ENCODE peak calls at places on chromosome 5, in four cellular contexts. N is DND-41, J is MM.1S, C is IMR-90. P is an unnamed sample.

GRCh38 chr5:30968971-30969370 is 224.5 kb upstream of the CDH6 start:
- DNase-seq in N (no peak), C (no peak), J (no peak), P (no peak)

GRCh38 chr5:92695123-92696084 is 885.6 kb downstream of the NR2F1-AS1 start:
- DNase-seq in J (no peak), N (no peak), C (no peak), P (no peak)

GRCh38 chr5:113214026-113214425 is 220.8 kb downstream of the TSSK1B start:
- DNase-seq in N (no peak), J (no peak), C (no peak), P (no peak)

GRCh38 chr5:2757563-2758311 is 6.3 kb upstream of the IRX2 start:
- DNase-seq in C (peak; percentile 22), J (no peak), N (no peak), P (peak; percentile 99)

GRCh38 chr5:57028166-57028565 is 76.2 kb upstream of the MIER3 start:
- DNase-seq in C (no peak), J (no peak), N (no peak), P (no peak)

GRCh38 chr5:68433921-68434879 is 218.6 kb downstream of the PIK3R1 start:
- DNase-seq in C (peak; percentile 96), N (peak; percentile 71), J (peak; percentile 97), P (peak; percentile 94)

GRCh38 chr5:173963867-173964429 is 25.0 kb upstream of the C5orf47 start:
- DNase-seq in J (no peak), N (peak; percentile 58), C (no peak), P (no peak)

GRCh38 chr5:77397686-77398300 is 94.3 kb downstream of the WDR41 start:
- DNase-seq in J (no peak), C (no peak), N (no peak), P (no peak)

GRCh38 chr5:135007749-135008363 is 26.2 kb downstream of the PITX1 start:
- DNase-seq in N (no peak), C (no peak), J (no peak), P (no peak)

GRCh38 chr5:174204914-174205313 is 159.4 kb downstream of the NSG2 start:
- DNase-seq in J (no peak), N (no peak), C (no peak), P (no peak)

GRCh38 chr5:135179308-135179980 is 145.4 kb upstream of the PITX1 start:
- DNase-seq in C (no peak), N (no peak), J (no peak), P (no peak)

GRCh38 chr5:50501510-50502209 is 60.6 kb upstream of the EMB start:
- DNase-seq in N (peak; percentile 30), C (no peak), J (peak; percentile 79), P (no peak)

GRCh38 chr5:82717734-82718133 is 359.5 kb downstream of the TMEM167A start:
- DNase-seq in C (no peak), J (no peak), N (no peak), P (no peak)

GRCh38 chr5:113039229-113039628 is 62.6 kb downstream of the DCP2 start:
- DNase-seq in C (no peak), J (no peak), N (no peak), P (no peak)

GRCh38 chr5:54273715-54274114 is 36.7 kb downstream of the ARL15 start:
- DNase-seq in J (no peak), C (no peak), N (no peak), P (no peak)

GRCh38 chr5:175216991-175217390 is 227.0 kb downstream of the DRD1 start:
- DNase-seq in J (no peak), N (no peak), C (peak; percentile 43), P (no peak)

GRCh38 chr5:80763873-80764647 is 109.3 kb upstream of the DHFR start:
- DNase-seq in J (no peak), N (no peak), C (peak; percentile 13), P (no peak)

GRCh38 chr5:156971415-156971814 is 8.4 kb upstream of the TIMD4 start:
- DNase-seq in N (no peak), J (no peak), C (no peak), P (no peak)

GRCh38 chr5:134007581-134008256 is 2.9 kb upstream of the VDAC1 start:
- DNase-seq in N (no peak), J (no peak), C (no peak), P (no peak)

GRCh38 chr5:128775537-128775936 is 189.8 kb upstream of the SLC27A6 start:
- DNase-seq in C (no peak), N (no peak), J (no peak), P (no peak)

GRCh38 chr5:109863752-109864151 is 174.0 kb downstream of the MAN2A1 start:
- DNase-seq in J (no peak), C (peak; percentile 46), N (no peak), P (no peak)

GRCh38 chr5:56123531-56124243 is 109.4 kb downstream of the ANKRD55 start:
- DNase-seq in J (no peak), C (peak; percentile 100), N (no peak), P (peak; percentile 40)

DNA sequence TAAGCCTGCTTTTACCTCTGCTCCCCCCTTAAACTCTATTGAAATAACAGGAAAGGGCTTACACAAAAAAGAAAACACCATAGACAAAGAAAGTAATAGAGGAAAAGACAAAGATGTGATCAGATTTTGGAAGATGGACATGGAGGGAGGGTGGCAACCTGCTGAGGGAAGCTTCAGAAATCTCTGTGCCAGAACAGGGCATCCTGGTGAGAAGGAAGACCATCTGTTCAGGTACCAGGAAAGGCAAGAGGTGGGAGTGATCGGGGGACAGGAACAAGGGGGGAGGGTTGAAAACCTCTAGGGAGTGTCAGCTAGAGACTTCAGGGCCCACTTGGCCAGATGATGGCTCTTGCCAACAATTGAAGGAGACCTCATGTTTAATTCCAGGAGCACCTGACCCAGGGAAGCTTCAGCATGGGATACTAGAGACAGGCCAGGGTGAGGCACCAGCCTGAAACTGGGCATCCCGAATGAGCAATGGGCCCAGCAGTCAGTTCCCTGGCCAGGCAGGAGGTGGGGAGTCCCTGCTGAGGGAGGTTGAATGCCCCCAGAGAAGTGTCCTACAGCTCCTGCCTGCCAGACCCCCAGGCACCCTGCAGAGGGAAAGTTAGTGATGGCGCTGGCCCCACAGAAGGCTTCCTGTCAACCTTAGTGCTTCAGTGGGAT is 8.2 kb downstream of the SQSTM1 start:
- DNase-seq in J (no peak), C (no peak), N (no peak), P (no peak)
- H3K9ac ChIP-seq in J (no peak overlapping the region), C (no peak overlapping the region), N (no peak overlapping the region), P (no peak overlapping the region)

GRCh38 chr5:177367981-177368960 is 10.5 kb downstream of the RGS14 start:
- DNase-seq in N (no peak), C (no peak), J (no peak), P (no peak)

GRCh38 chr5:177365845-177366527 is 8.3 kb downstream of the RGS14 start:
- DNase-seq in J (no peak), C (no peak), N (no peak), P (no peak)

GRCh38 chr5:177366528-177367322 is 9.0 kb downstream of the RGS14 start:
- DNase-seq in C (peak; percentile 68), N (no peak), J (no peak), P (no peak)

GRCh38 chr5:177369050-177369912 is 11.6 kb downstream of the RGS14 start:
- DNase-seq in N (peak; percentile 40), J (peak; percentile 47), C (no peak), P (no peak)

DNA sequence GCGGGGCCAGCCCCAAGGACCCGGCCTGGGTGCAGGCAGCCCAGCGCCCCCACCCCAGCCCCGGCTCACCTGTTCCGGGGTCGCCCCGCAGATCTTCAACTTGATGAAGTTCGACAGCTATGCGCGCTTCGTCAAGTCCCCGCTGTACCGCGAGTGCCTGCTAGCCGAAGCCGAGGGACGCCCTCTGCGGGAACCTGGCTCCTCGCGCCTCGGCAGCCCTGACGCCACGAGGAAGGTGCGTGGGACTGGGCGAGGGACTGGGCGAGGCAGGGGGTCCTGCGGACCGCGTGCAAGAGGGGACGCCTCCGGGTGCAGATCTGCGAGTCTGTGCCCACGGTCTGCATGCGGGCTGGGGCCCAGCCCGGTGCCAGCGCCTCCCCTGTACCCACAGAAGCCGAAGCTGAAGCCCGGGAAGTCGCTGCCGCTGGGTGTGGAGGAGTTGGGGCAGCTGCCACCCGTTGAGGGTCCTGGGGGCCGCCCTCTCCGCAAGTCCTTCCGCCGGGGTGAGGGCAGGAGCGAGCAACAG is 9.7 kb downstream of the RGS14 start:
- DNase-seq in J (no peak), C (no peak), N (no peak), P (no peak)
- TF ChIP-seq CTCF in J (no peak), C (no peak), N (no peak), P (no peak)

GRCh38 chr5:142800776-142801494 is 30.8 kb downstream of the ARHGAP26 start:
- DNase-seq in J (peak; percentile 84), C (no peak), N (peak; percentile 87), P (no peak)
- H3K4me3 ChIP-seq in J (peak overlapping the region; percentile 57), C (no peak overlapping the region), N (no peak overlapping the region), P (no peak overlapping the region)

GRCh38 chr5:116395708-116396203 is 178.9 kb downstream of the SEMA6A start:
- DNase-seq in J (no peak), C (no peak), N (no peak), P (no peak)
- H3K9ac ChIP-seq in J (no peak overlapping the region), C (no peak overlapping the region), N (no peak overlapping the region), P (no peak overlapping the region)

GRCh38 chr5:18281947-18282557 is 647.8 kb downstream of the TAF11L14 start:
- DNase-seq in J (peak; percentile 36), C (peak; percentile 62), N (no peak), P (peak; percentile 4)
- TF ChIP-seq CTCF in J (peak; percentile 54), C (peak; percentile 63), N (peak; percentile 48), P (peak; percentile 37)

GRCh38 chr5:52956014-52956413 is 33.1 kb upstream of the ITGA2 start:
- DNase-seq in C (no peak), J (no peak), N (no peak), P (no peak)
- H3K4me3 ChIP-seq in C (no peak overlapping the region), J (no peak overlapping the region), N (no peak overlapping the region), P (no peak overlapping the region)

DNA sequence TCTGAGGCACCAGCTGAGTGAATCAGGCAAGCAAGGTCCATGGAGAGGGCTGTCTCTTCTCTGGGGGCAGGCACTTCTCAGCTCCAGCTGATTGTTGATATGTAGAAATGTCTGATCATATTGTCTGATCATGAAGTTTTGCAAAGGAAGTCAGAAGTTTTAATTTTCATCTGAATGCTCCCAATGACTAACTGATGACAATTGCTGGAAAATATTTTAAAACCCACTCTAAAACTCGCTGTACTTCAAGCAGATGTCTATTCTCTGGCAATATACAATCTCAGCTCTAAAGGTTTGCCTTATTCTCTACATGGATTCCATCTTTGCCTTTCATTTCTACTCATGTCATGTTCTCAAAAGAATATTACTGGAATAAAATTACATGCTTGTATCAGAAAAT is 12.7 kb downstream of the PLK2 start:
- DNase-seq in J (no peak), C (peak; percentile 70), N (no peak), P (no peak)
- H3K9ac ChIP-seq in J (no peak overlapping the region), C (no peak overlapping the region), N (no peak overlapping the region), P (no peak overlapping the region)